ENCODE peak calls at places on chromosomes 2 and 18, in eight cellular contexts. One of them, this sample, is unnamed.

GRCh38 chr18:58993260-58993659 is 128.6 kb downstream of the ZNF532 start:
- DNase-seq in AG09309: peak; percentile 83
- DNase-seq in epithelial cell of esophagus: peak; percentile 53
- DNase-seq in mesothelial cell of epicardium: no peak
- DNase-seq in cardiac fibroblast: peak; percentile 94
- DNase-seq in fibroblast of lung: peak; percentile 93
- DNase-seq in endodermal cell: no peak
- DNase-seq in astrocyte of the spinal cord: peak; percentile 92
- DNase-seq in this sample: peak; percentile 82

GRCh38 chr2:236720974-236721600 is 151.5 kb downstream of the ACKR3 start:
- DNase-seq in AG09309: no peak
- DNase-seq in epithelial cell of esophagus: peak; percentile 90
- DNase-seq in mesothelial cell of epicardium: no peak
- DNase-seq in cardiac fibroblast: no peak
- DNase-seq in fibroblast of lung: no peak
- DNase-seq in endodermal cell: no peak
- DNase-seq in astrocyte of the spinal cord: no peak
- DNase-seq in this sample: peak; percentile 13

GRCh38 chr2:188677182-188677581 is 297.0 kb upstream of the COL3A1 start:
- DNase-seq in AG09309: no peak
- DNase-seq in epithelial cell of esophagus: no peak
- DNase-seq in mesothelial cell of epicardium: no peak
- DNase-seq in cardiac fibroblast: no peak
- DNase-seq in fibroblast of lung: peak; percentile 17
- DNase-seq in endodermal cell: no peak
- DNase-seq in astrocyte of the spinal cord: no peak
- DNase-seq in this sample: no peak

GRCh38 chr18:6374340-6374739 is 40.4 kb downstream of the L3MBTL4 start:
- DNase-seq in AG09309: no peak
- DNase-seq in epithelial cell of esophagus: no peak
- DNase-seq in mesothelial cell of epicardium: no peak
- DNase-seq in cardiac fibroblast: no peak
- DNase-seq in fibroblast of lung: no peak
- DNase-seq in endodermal cell: no peak
- DNase-seq in astrocyte of the spinal cord: no peak
- DNase-seq in this sample: no peak

GRCh38 chr2:241970711-241971110 is 101.2 kb downstream of the RTP5 start:
- DNase-seq in AG09309: no peak
- DNase-seq in epithelial cell of esophagus: no peak
- DNase-seq in mesothelial cell of epicardium: no peak
- DNase-seq in cardiac fibroblast: no peak
- DNase-seq in fibroblast of lung: no peak
- DNase-seq in endodermal cell: no peak
- DNase-seq in astrocyte of the spinal cord: no peak
- DNase-seq in this sample: no peak

GRCh38 chr2:9329497-9329896 is 93.8 kb downstream of the ITGB1BP1 start:
- DNase-seq in AG09309: no peak
- DNase-seq in epithelial cell of esophagus: no peak
- DNase-seq in mesothelial cell of epicardium: no peak
- DNase-seq in cardiac fibroblast: no peak
- DNase-seq in fibroblast of lung: no peak
- DNase-seq in endodermal cell: no peak
- DNase-seq in astrocyte of the spinal cord: no peak
- DNase-seq in this sample: no peak

GRCh38 chr2:97995026-97995733 is 568 bp downstream of the TMEM131 start:
- DNase-seq in AG09309: no peak
- DNase-seq in epithelial cell of esophagus: peak; percentile 42
- DNase-seq in mesothelial cell of epicardium: peak; percentile 62
- DNase-seq in cardiac fibroblast: peak; percentile 51
- DNase-seq in fibroblast of lung: peak; percentile 38
- DNase-seq in endodermal cell: no peak
- DNase-seq in astrocyte of the spinal cord: peak; percentile 33
- DNase-seq in this sample: peak; percentile 51

GRCh38 chr2:134348239-134348638 is 94.4 kb downstream of the MGAT5 start:
- DNase-seq in AG09309: no peak
- DNase-seq in epithelial cell of esophagus: no peak
- DNase-seq in mesothelial cell of epicardium: no peak
- DNase-seq in cardiac fibroblast: peak; percentile 17
- DNase-seq in fibroblast of lung: peak; percentile 73
- DNase-seq in endodermal cell: no peak
- DNase-seq in astrocyte of the spinal cord: peak; percentile 60
- DNase-seq in this sample: no peak

GRCh38 chr2:100620481-100620880 is 57.7 kb downstream of the PDCL3 start:
- DNase-seq in AG09309: no peak
- DNase-seq in epithelial cell of esophagus: no peak
- DNase-seq in mesothelial cell of epicardium: no peak
- DNase-seq in cardiac fibroblast: no peak
- DNase-seq in fibroblast of lung: no peak
- DNase-seq in endodermal cell: no peak
- DNase-seq in astrocyte of the spinal cord: no peak
- DNase-seq in this sample: no peak

GRCh38 chr2:240847817-240848216 is 20.8 kb upstream of the AGXT start:
- DNase-seq in AG09309: no peak
- DNase-seq in epithelial cell of esophagus: no peak
- DNase-seq in mesothelial cell of epicardium: no peak
- DNase-seq in cardiac fibroblast: no peak
- DNase-seq in fibroblast of lung: no peak
- DNase-seq in endodermal cell: no peak
- DNase-seq in astrocyte of the spinal cord: no peak
- DNase-seq in this sample: no peak

GRCh38 chr2:127528487-127528886 is 2.2 kb upstream of the IWS1 start:
- DNase-seq in AG09309: no peak
- DNase-seq in epithelial cell of esophagus: no peak
- DNase-seq in mesothelial cell of epicardium: no peak
- DNase-seq in cardiac fibroblast: no peak
- DNase-seq in fibroblast of lung: no peak
- DNase-seq in endodermal cell: peak; percentile 71
- DNase-seq in astrocyte of the spinal cord: no peak
- DNase-seq in this sample: no peak

GRCh38 chr2:144508162-144508765 is 11.7 kb downstream of the ZEB2 start:
- DNase-seq in AG09309: no peak
- DNase-seq in epithelial cell of esophagus: no peak
- DNase-seq in mesothelial cell of epicardium: no peak
- DNase-seq in cardiac fibroblast: peak; percentile 23
- DNase-seq in fibroblast of lung: no peak
- DNase-seq in endodermal cell: no peak
- DNase-seq in astrocyte of the spinal cord: peak; percentile 20
- DNase-seq in this sample: no peak

GRCh38 chr2:41782306-41783158 is 265.3 kb upstream of the PKDCC start:
- DNase-seq in AG09309: no peak
- DNase-seq in epithelial cell of esophagus: peak; percentile 54
- DNase-seq in mesothelial cell of epicardium: peak; percentile 51
- DNase-seq in cardiac fibroblast: peak; percentile 51
- DNase-seq in fibroblast of lung: peak; percentile 13
- DNase-seq in endodermal cell: peak; percentile 66
- DNase-seq in astrocyte of the spinal cord: peak; percentile 54
- DNase-seq in this sample: peak; percentile 56

GRCh38 chr2:48122166-48122565 is 215.9 kb upstream of the FBXO11 start:
- DNase-seq in AG09309: no peak
- DNase-seq in epithelial cell of esophagus: no peak
- DNase-seq in mesothelial cell of epicardium: no peak
- DNase-seq in cardiac fibroblast: no peak
- DNase-seq in fibroblast of lung: no peak
- DNase-seq in endodermal cell: no peak
- DNase-seq in astrocyte of the spinal cord: no peak
- DNase-seq in this sample: no peak

GRCh38 chr2:208064220-208064951 is 39.1 kb upstream of the PLEKHM3 start:
- DNase-seq in AG09309: peak; percentile 89
- DNase-seq in epithelial cell of esophagus: peak; percentile 81
- DNase-seq in mesothelial cell of epicardium: no peak
- DNase-seq in cardiac fibroblast: peak; percentile 74
- DNase-seq in fibroblast of lung: peak; percentile 96
- DNase-seq in endodermal cell: no peak
- DNase-seq in astrocyte of the spinal cord: peak; percentile 92
- DNase-seq in this sample: peak; percentile 69

GRCh38 chr2:241939541-241939940 is 70.0 kb downstream of the RTP5 start:
- DNase-seq in AG09309: no peak
- DNase-seq in epithelial cell of esophagus: no peak
- DNase-seq in mesothelial cell of epicardium: no peak
- DNase-seq in cardiac fibroblast: no peak
- DNase-seq in fibroblast of lung: no peak
- DNase-seq in endodermal cell: no peak
- DNase-seq in astrocyte of the spinal cord: no peak
- DNase-seq in this sample: no peak

GRCh38 chr2:53787255-53787910 is 539 bp downstream of the ERLEC1 start:
- DNase-seq in AG09309: no peak
- DNase-seq in epithelial cell of esophagus: peak; percentile 40
- DNase-seq in mesothelial cell of epicardium: no peak
- DNase-seq in cardiac fibroblast: no peak
- DNase-seq in fibroblast of lung: peak; percentile 55
- DNase-seq in endodermal cell: peak; percentile 53
- DNase-seq in astrocyte of the spinal cord: peak; percentile 25
- DNase-seq in this sample: peak; percentile 17

GRCh38 chr2:236081171-236081570 is 87.0 kb downstream of the GBX2 start:
- DNase-seq in AG09309: no peak
- DNase-seq in epithelial cell of esophagus: no peak
- DNase-seq in mesothelial cell of epicardium: no peak
- DNase-seq in cardiac fibroblast: no peak
- DNase-seq in fibroblast of lung: peak; percentile 10
- DNase-seq in endodermal cell: no peak
- DNase-seq in astrocyte of the spinal cord: no peak
- DNase-seq in this sample: no peak

GRCh38 chr2:222769446-222769845 is 91.4 kb upstream of the ACSL3 start:
- DNase-seq in AG09309: no peak
- DNase-seq in epithelial cell of esophagus: no peak
- DNase-seq in mesothelial cell of epicardium: no peak
- DNase-seq in cardiac fibroblast: no peak
- DNase-seq in fibroblast of lung: no peak
- DNase-seq in endodermal cell: no peak
- DNase-seq in astrocyte of the spinal cord: no peak
- DNase-seq in this sample: no peak

GRCh38 chr2:222776792-222777191 is 84.0 kb upstream of the ACSL3 start:
- DNase-seq in AG09309: no peak
- DNase-seq in epithelial cell of esophagus: no peak
- DNase-seq in mesothelial cell of epicardium: no peak
- DNase-seq in cardiac fibroblast: no peak
- DNase-seq in fibroblast of lung: no peak
- DNase-seq in endodermal cell: no peak
- DNase-seq in astrocyte of the spinal cord: no peak
- DNase-seq in this sample: no peak

GRCh38 chr2:222769941-222770340 is 90.9 kb upstream of the ACSL3 start:
- DNase-seq in AG09309: no peak
- DNase-seq in epithelial cell of esophagus: no peak
- DNase-seq in mesothelial cell of epicardium: no peak
- DNase-seq in cardiac fibroblast: peak; percentile 19
- DNase-seq in fibroblast of lung: no peak
- DNase-seq in endodermal cell: no peak
- DNase-seq in astrocyte of the spinal cord: no peak
- DNase-seq in this sample: no peak

GRCh38 chr2:222774941-222775340 is 85.9 kb upstream of the ACSL3 start:
- DNase-seq in AG09309: no peak
- DNase-seq in epithelial cell of esophagus: peak; percentile 61
- DNase-seq in mesothelial cell of epicardium: no peak
- DNase-seq in cardiac fibroblast: no peak
- DNase-seq in fibroblast of lung: no peak
- DNase-seq in endodermal cell: no peak
- DNase-seq in astrocyte of the spinal cord: no peak
- DNase-seq in this sample: peak; percentile 60

GRCh38 chr2:222771832-222772231 is 89.0 kb upstream of the ACSL3 start:
- DNase-seq in AG09309: no peak
- DNase-seq in epithelial cell of esophagus: no peak
- DNase-seq in mesothelial cell of epicardium: no peak
- DNase-seq in cardiac fibroblast: no peak
- DNase-seq in fibroblast of lung: no peak
- DNase-seq in endodermal cell: no peak
- DNase-seq in astrocyte of the spinal cord: no peak
- DNase-seq in this sample: no peak
- TF ChIP-seq CTCF in AG09309: no peak
- TF ChIP-seq CTCF in epithelial cell of esophagus: no peak
- TF ChIP-seq CTCF in mesothelial cell of epicardium: no peak
- TF ChIP-seq CTCF in cardiac fibroblast: no peak
- TF ChIP-seq CTCF in fibroblast of lung: no peak
- TF ChIP-seq CTCF in endodermal cell: no peak
- TF ChIP-seq CTCF in astrocyte of the spinal cord: no peak
- TF ChIP-seq CTCF in this sample: no peak

DNA sequence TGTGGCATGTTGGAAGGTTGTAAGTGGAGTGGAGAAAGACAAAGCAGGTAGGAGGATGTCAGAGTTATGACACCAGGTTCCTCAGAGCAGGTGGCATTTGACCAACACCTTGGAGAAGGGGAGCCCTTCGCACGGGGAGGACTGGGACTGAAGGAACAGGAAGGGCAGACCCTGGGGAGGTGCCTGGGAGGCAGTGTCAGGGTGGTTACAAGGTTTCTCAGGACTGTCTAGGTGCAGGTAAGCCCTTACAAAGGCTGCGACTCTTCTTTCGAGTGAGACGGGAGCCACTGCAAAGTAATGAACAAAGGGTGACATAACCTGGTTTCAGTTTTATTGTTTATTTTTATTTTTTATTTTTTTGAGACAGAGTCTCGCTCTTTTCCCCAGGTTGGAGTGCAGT is 84.6 kb downstream of the EIF2AK3 start:
- DNase-seq in AG09309: no peak
- DNase-seq in epithelial cell of esophagus: no peak
- DNase-seq in mesothelial cell of epicardium: no peak
- DNase-seq in cardiac fibroblast: no peak
- DNase-seq in fibroblast of lung: no peak
- DNase-seq in endodermal cell: no peak
- DNase-seq in astrocyte of the spinal cord: no peak
- DNase-seq in this sample: no peak
- TF ChIP-seq CTCF in AG09309: no peak
- TF ChIP-seq CTCF in epithelial cell of esophagus: no peak
- TF ChIP-seq CTCF in mesothelial cell of epicardium: no peak
- TF ChIP-seq CTCF in cardiac fibroblast: no peak
- TF ChIP-seq CTCF in fibroblast of lung: no peak
- TF ChIP-seq CTCF in endodermal cell: no peak
- TF ChIP-seq CTCF in astrocyte of the spinal cord: no peak
- TF ChIP-seq CTCF in this sample: no peak

GRCh38 chr2:160989778-160990177 is 170.4 kb upstream of the TANK start:
- DNase-seq in AG09309: no peak
- DNase-seq in epithelial cell of esophagus: no peak
- DNase-seq in mesothelial cell of epicardium: no peak
- DNase-seq in cardiac fibroblast: peak; percentile 31
- DNase-seq in fibroblast of lung: no peak
- DNase-seq in endodermal cell: no peak
- DNase-seq in astrocyte of the spinal cord: no peak
- DNase-seq in this sample: no peak

GRCh38 chr2:160993543-160994090 is 166.6 kb upstream of the TANK start:
- DNase-seq in AG09309: no peak
- DNase-seq in epithelial cell of esophagus: no peak
- DNase-seq in mesothelial cell of epicardium: no peak
- DNase-seq in cardiac fibroblast: no peak
- DNase-seq in fibroblast of lung: no peak
- DNase-seq in endodermal cell: no peak
- DNase-seq in astrocyte of the spinal cord: peak; percentile 58
- DNase-seq in this sample: no peak

GRCh38 chr2:160996584-160996983 is 163.6 kb upstream of the TANK start:
- DNase-seq in AG09309: no peak
- DNase-seq in epithelial cell of esophagus: no peak
- DNase-seq in mesothelial cell of epicardium: no peak
- DNase-seq in cardiac fibroblast: no peak
- DNase-seq in fibroblast of lung: no peak
- DNase-seq in endodermal cell: no peak
- DNase-seq in astrocyte of the spinal cord: no peak
- DNase-seq in this sample: no peak

GRCh38 chr2:160994141-160995002 is 165.9 kb upstream of the TANK start:
- DNase-seq in AG09309: peak; percentile 93
- DNase-seq in epithelial cell of esophagus: peak; percentile 94
- DNase-seq in mesothelial cell of epicardium: peak; percentile 73
- DNase-seq in cardiac fibroblast: peak; percentile 95
- DNase-seq in fibroblast of lung: peak; percentile 85
- DNase-seq in endodermal cell: peak; percentile 91
- DNase-seq in astrocyte of the spinal cord: peak; percentile 92
- DNase-seq in this sample: peak; percentile 87
- TF ChIP-seq CTCF in AG09309: peak; percentile 75
- TF ChIP-seq CTCF in epithelial cell of esophagus: peak; percentile 81
- TF ChIP-seq CTCF in mesothelial cell of epicardium: peak; percentile 93
- TF ChIP-seq CTCF in cardiac fibroblast: peak; percentile 78
- TF ChIP-seq CTCF in fibroblast of lung: peak; percentile 78
- TF ChIP-seq CTCF in endodermal cell: peak; percentile 92
- TF ChIP-seq CTCF in astrocyte of the spinal cord: peak; percentile 73
- TF ChIP-seq CTCF in this sample: peak; percentile 76

GRCh38 chr2:111244864-111245263 is 124.2 kb downstream of the BCL2L11 start:
- DNase-seq in AG09309: no peak
- DNase-seq in epithelial cell of esophagus: no peak
- DNase-seq in mesothelial cell of epicardium: no peak
- DNase-seq in cardiac fibroblast: no peak
- DNase-seq in fibroblast of lung: no peak
- DNase-seq in endodermal cell: no peak
- DNase-seq in astrocyte of the spinal cord: no peak
- DNase-seq in this sample: no peak
- TF ChIP-seq CTCF in AG09309: no peak
- TF ChIP-seq CTCF in epithelial cell of esophagus: no peak
- TF ChIP-seq CTCF in mesothelial cell of epicardium: no peak
- TF ChIP-seq CTCF in cardiac fibroblast: no peak
- TF ChIP-seq CTCF in fibroblast of lung: no peak
- TF ChIP-seq CTCF in endodermal cell: no peak
- TF ChIP-seq CTCF in astrocyte of the spinal cord: no peak
- TF ChIP-seq CTCF in this sample: no peak